ENCODE peak calls at places on chromosomes 2 and 18, in six cellular contexts. D is K562, F is HepG2, C is H1, Q is SK-N-SH, X is GM12878. I is an unnamed sample.

GRCh38 chr2:61853086-61853847 is 593 bp downstream of the FAM161A start:
- DNase-seq in D (peak; percentile 51), F (peak; percentile 64), C (no peak), Q (peak; percentile 84), X (no peak), I (peak; percentile 77)

GRCh38 chr2:28631514-28632206 is 120.0 kb upstream of the PPP1CB start:
- DNase-seq in D (no peak), F (no peak), C (no peak), Q (no peak), X (no peak), I (no peak)

GRCh38 chr18:939167-939566 is 34.5 kb downstream of the ADCYAP1 start:
- DNase-seq in D (no peak), F (no peak), C (no peak), Q (no peak), X (no peak), I (no peak)

GRCh38 chr2:104872866-104873688 is 19.2 kb downstream of the POU3F3 start:
- DNase-seq in D (peak; percentile 40), F (peak; percentile 58), C (peak; percentile 88), Q (peak; percentile 81), X (no peak), I (peak; percentile 70)

GRCh38 chr2:149084924-149085795 is 46.7 kb downstream of the LYPD6B start:
- DNase-seq in D (no peak), F (no peak), C (no peak), Q (no peak), X (no peak), I (no peak)

GRCh38 chr2:68330691-68331090 is 10.9 kb upstream of the CNRIP1 start:
- DNase-seq in D (peak; percentile 20), F (no peak), C (no peak), Q (no peak), X (no peak), I (no peak)

GRCh38 chr2:231709636-231709980 is 1.3 kb downstream of the PTMA start:
- DNase-seq in D (peak; percentile 25), F (no peak), C (peak; percentile 57), Q (no peak), X (no peak), I (peak; percentile 62)

GRCh38 chr2:48914477-48915077 is 159.1 kb upstream of the LHCGR start:
- DNase-seq in D (no peak), F (no peak), C (no peak), Q (no peak), X (no peak), I (no peak)

GRCh38 chr2:224449212-224450147 is 47.6 kb upstream of the FAM124B start:
- DNase-seq in D (no peak), F (peak; percentile 44), C (no peak), Q (peak; percentile 44), X (no peak), I (peak; percentile 41)

GRCh38 chr2:68023904-68024303 is 38.9 kb downstream of the C1D start:
- DNase-seq in D (no peak), F (no peak), C (no peak), Q (no peak), X (no peak), I (no peak)

GRCh38 chr2:36058953-36059352 is 296.6 kb upstream of the CRIM1 start:
- DNase-seq in D (no peak), F (no peak), C (no peak), Q (no peak), X (no peak), I (no peak)

GRCh38 chr2:230715201-230715600 is 2.6 kb downstream of the CAB39 start:
- DNase-seq in D (no peak), F (no peak), C (no peak), Q (no peak), X (no peak), I (no peak)

GRCh38 chr18:24913507-24914147 is 438.3 kb downstream of the ZNF521 start:
- DNase-seq in D (no peak), F (no peak), C (no peak), Q (peak; percentile 40), X (no peak), I (no peak)

GRCh38 chr2:105257981-105258380 is 16.4 kb downstream of the GPR45 start:
- DNase-seq in D (no peak), F (no peak), C (no peak), Q (no peak), X (no peak), I (no peak)

GRCh38 chr2:121386707-121387106 is 101.7 kb upstream of the TFCP2L1 start:
- DNase-seq in D (no peak), F (no peak), C (no peak), Q (no peak), X (no peak), I (no peak)

GRCh38 chr18:10370716-10371115 is 83.7 kb upstream of the APCDD1 start:
- DNase-seq in D (no peak), F (no peak), C (no peak), Q (peak; percentile 27), X (no peak), I (no peak)

GRCh38 chr2:101806123-101806522 is 108.6 kb downstream of the MAP4K4 start:
- DNase-seq in D (no peak), F (peak; percentile 35), C (no peak), Q (no peak), X (no peak), I (peak; percentile 53)

GRCh38 chr2:29382486-29382885 is 267.3 kb downstream of the CLIP4 start:
- DNase-seq in D (no peak), F (no peak), C (no peak), Q (no peak), X (no peak), I (no peak)

GRCh38 chr18:1296237-1296636 is 391.6 kb downstream of the ADCYAP1 start:
- DNase-seq in D (no peak), F (no peak), C (no peak), Q (no peak), X (no peak), I (no peak)

GRCh38 chr2:231348703-231349373 is 46.7 kb upstream of the B3GNT7 start:
- DNase-seq in D (no peak), F (no peak), C (no peak), Q (no peak), X (no peak), I (no peak)

GRCh38 chr2:60530660-60531276 is 22.7 kb downstream of the BCL11A start:
- DNase-seq in D (peak; percentile 47), F (peak; percentile 84), C (peak; percentile 46), Q (peak; percentile 72), X (no peak), I (no peak)

GRCh38 chr2:3207091-3207491 is 170.5 kb downstream of the EIPR1 start:
- DNase-seq in D (no peak), F (no peak), C (no peak), Q (no peak), X (no peak), I (no peak)

GRCh38 chr2:195608768-195609454 is 48.1 kb upstream of the SLC39A10 start:
- DNase-seq in D (no peak), F (no peak), C (no peak), Q (no peak), X (no peak), I (no peak)

GRCh38 chr2:209383212-209383611 is 40.6 kb upstream of the MAP2 start:
- DNase-seq in D (no peak), F (peak; percentile 37), C (no peak), Q (no peak), X (no peak), I (peak; percentile 2)
- H3K4me2 ChIP-seq in D (no peak overlapping the region), F (no peak overlapping the region), C (no peak overlapping the region), Q (peak overlapping the region; percentile 27), X (no peak overlapping the region), I (peak overlapping the region; percentile 38)

GRCh38 chr2:191506515-191506914 is 171.4 kb upstream of the NABP1 start:
- DNase-seq in D (no peak), F (no peak), C (no peak), Q (no peak), X (no peak), I (peak; percentile 38)
- TF ChIP-seq MAX in D (no peak), F (no peak), C (no peak), Q (no peak), X (no peak), I (no peak)

DNA sequence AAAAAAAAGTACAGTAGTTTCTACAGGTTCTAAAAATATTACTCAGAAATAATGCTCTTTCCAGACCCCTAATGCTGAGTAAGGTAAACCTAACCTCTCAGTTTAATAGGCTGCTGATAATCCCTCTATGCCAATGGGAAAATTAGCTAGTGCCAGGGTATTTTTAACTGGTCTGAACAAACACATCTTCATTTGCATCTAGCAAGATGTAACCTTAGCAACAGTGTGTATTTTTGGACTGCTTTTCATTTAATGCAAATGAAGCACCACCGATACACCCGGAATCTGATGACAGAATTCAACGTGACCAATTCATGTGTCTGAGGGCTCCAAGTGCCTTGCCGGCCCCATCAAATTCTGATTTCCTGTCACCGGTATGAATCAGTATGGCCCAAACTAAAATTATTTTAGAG is 47.4 kb upstream of the CYRIA start:
- DNase-seq in D (no peak), F (no peak), C (no peak), Q (no peak), X (no peak), I (no peak)
- TF ChIP-seq EP300 in D (no peak), F (no peak), C (no peak), Q (no peak), X (peak; percentile 27), I (no peak)

GRCh38 chr2:119387381-119388129 is 20.8 kb downstream of the DBI start:
- DNase-seq in D (peak; percentile 33), F (peak; percentile 34), C (no peak), Q (peak; percentile 22), X (peak; percentile 59), I (peak; percentile 21)
- H3K4me2 ChIP-seq in D (no peak overlapping the region), F (peak overlapping the region; percentile 64), C (no peak overlapping the region), Q (no peak overlapping the region), X (peak overlapping the region; percentile 57), I (no peak overlapping the region)

GRCh38 chr2:164735309-164735919 is 106.2 kb downstream of the COBLL1 start:
- DNase-seq in D (no peak), F (no peak), C (no peak), Q (no peak), X (no peak), I (no peak)

GRCh38 chr2:164742738-164743317 is 98.8 kb downstream of the COBLL1 start:
- DNase-seq in D (no peak), F (peak; percentile 95), C (no peak), Q (no peak), X (no peak), I (no peak)

GRCh38 chr2:164734196-164734595 is 107.4 kb downstream of the COBLL1 start:
- DNase-seq in D (no peak), F (no peak), C (no peak), Q (no peak), X (no peak), I (no peak)

GRCh38 chr2:164739966-164740365 is 101.7 kb downstream of the COBLL1 start:
- DNase-seq in D (no peak), F (no peak), C (no peak), Q (no peak), X (no peak), I (no peak)

DNA sequence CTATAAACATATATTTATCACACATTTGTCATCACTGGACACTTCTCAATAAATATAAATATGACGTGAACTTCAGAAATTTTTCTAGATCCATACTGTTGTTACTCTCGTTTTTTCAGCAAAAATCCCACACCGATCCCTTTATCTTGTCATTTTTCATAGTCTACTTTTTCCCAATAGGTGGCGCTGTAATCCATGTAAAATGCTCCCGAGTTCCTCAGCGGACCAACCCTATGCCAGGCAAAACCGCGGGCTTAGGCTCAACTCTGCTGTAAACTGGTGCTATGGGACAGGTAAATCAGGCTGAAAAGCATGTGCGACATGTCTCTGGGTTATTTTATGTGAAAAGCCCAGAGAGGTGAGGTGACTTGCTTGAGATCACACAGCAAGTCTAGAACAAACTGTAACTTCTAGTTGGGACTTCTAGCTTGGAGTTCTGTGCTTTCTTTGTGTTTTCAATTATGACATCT is 104.0 kb downstream of the COBLL1 start:
- DNase-seq in D (peak; percentile 18), F (peak; percentile 82), C (peak; percentile 55), Q (peak; percentile 57), X (no peak), I (peak; percentile 71)
- TF ChIP-seq MAX in D (no peak), F (peak; percentile 69), C (peak; percentile 86), Q (no peak), X (no peak), I (no peak)

GRCh38 chr2:8620611-8621382 is 61.1 kb upstream of the ID2 start:
- DNase-seq in D (no peak), F (no peak), C (no peak), Q (no peak), X (no peak), I (no peak)
- TF ChIP-seq EP300 in D (no peak), F (no peak), C (no peak), Q (no peak), X (no peak), I (no peak)